ENCODE peak calls at places on chromosomes 12 and 14, in eight cellular contexts. H, N, D, L, C, J, X and W are unnamed samples.

GRCh38 chr12:74537126-74537706 is 419 bp upstream of the ATXN7L3B start:
- DNase-seq in H (peak), N (peak), D (no peak), L (peak), C (peak), J (peak), X (peak), W (peak)

GRCh38 chr12:27566159-27566558 is 42.2 kb downstream of the PPFIBP1 start:
- DNase-seq in H (no peak), N (no peak), D (no peak), L (no peak), C (no peak), J (no peak), X (no peak), W (no peak)

GRCh38 chr12:107660861-107661415 is 24.7 kb upstream of the PWP1 start:
- DNase-seq in H (no peak), N (no peak), D (no peak), L (no peak), C (no peak), J (no peak), X (no peak), W (no peak)

GRCh38 chr12:70366581-70367267 is 634 bp downstream of the KCNMB4 start:
- DNase-seq in H (peak), N (peak), D (no peak), L (no peak), C (no peak), J (peak), X (peak), W (peak)

GRCh38 chr12:50326636-50327284 is 43.4 kb upstream of the LIMA1 start:
- DNase-seq in H (no peak), N (no peak), D (no peak), L (peak), C (no peak), J (peak), X (peak), W (peak)

GRCh38 chr12:73529954-73530353 is 1007.7 kb upstream of the ATXN7L3B start:
- DNase-seq in H (no peak), N (no peak), D (no peak), L (no peak), C (no peak), J (no peak), X (no peak), W (no peak)

GRCh38 chr14:100287202-100287997 is 18.8 kb downstream of the SLC25A29 start:
- DNase-seq in H (no peak), N (no peak), D (no peak), L (no peak), C (no peak), J (no peak), X (no peak), W (no peak)

GRCh38 chr12:116026768-116027550 is 250.5 kb downstream of the MED13L start:
- DNase-seq in H (no peak), N (no peak), D (no peak), L (no peak), C (no peak), J (no peak), X (no peak), W (no peak)

GRCh38 chr14:96224480-96225096 is 19.9 kb downstream of the BDKRB2 start:
- DNase-seq in H (no peak), N (no peak), D (no peak), L (no peak), C (no peak), J (no peak), X (no peak), W (no peak)

GRCh38 chr14:105258846-105259245 is 10.5 kb downstream of the BTBD6 start:
- DNase-seq in H (no peak), N (no peak), D (no peak), L (no peak), C (no peak), J (peak), X (no peak), W (no peak)

GRCh38 chr12:52446346-52447045 is 5.5 kb downstream of the KRT6B start:
- DNase-seq in H (no peak), N (no peak), D (no peak), L (no peak), C (no peak), J (no peak), X (no peak), W (no peak)

GRCh38 chr12:125218952-125219351 is 153.7 kb downstream of the AACS start:
- DNase-seq in H (no peak), N (no peak), D (no peak), L (no peak), C (peak), J (no peak), X (no peak), W (no peak)

GRCh38 chr14:64337901-64338615 is 43.9 kb upstream of the ESR2 start:
- DNase-seq in H (no peak), N (peak), D (no peak), L (peak), C (peak), J (peak), X (peak), W (peak)

GRCh38 chr14:23168246-23168645 is 15.2 kb downstream of the SLC7A8 start:
- DNase-seq in H (no peak), N (no peak), D (no peak), L (no peak), C (no peak), J (no peak), X (no peak), W (no peak)

GRCh38 chr14:63470877-63471565 is 72.2 kb downstream of the PPP2R5E start:
- DNase-seq in H (peak), N (peak), D (no peak), L (peak), C (peak), J (no peak), X (peak), W (peak)

GRCh38 chr12:16037533-16037932 is 126.4 kb downstream of the DERA start:
- DNase-seq in H (no peak), N (no peak), D (no peak), L (no peak), C (no peak), J (no peak), X (no peak), W (no peak)

GRCh38 chr12:64687816-64688599 is 71.2 kb downstream of the GNS start:
- DNase-seq in H (no peak), N (no peak), D (no peak), L (no peak), C (peak), J (no peak), X (peak), W (peak)

GRCh38 chr12:52836042-52836466 is 1.9 kb upstream of the KRT79 start:
- DNase-seq in H (no peak), N (no peak), D (peak), L (peak), C (peak), J (peak), X (peak), W (peak)

GRCh38 chr12:5085896-5086295 is 42.2 kb downstream of the KCNA5 start:
- DNase-seq in H (no peak), N (no peak), D (no peak), L (peak), C (no peak), J (peak), X (peak), W (peak)

GRCh38 chr12:125137776-125138344 is 72.6 kb downstream of the AACS start:
- DNase-seq in H (no peak), N (no peak), D (no peak), L (no peak), C (no peak), J (no peak), X (no peak), W (no peak)

GRCh38 chr12:32240833-32241232 is 134.2 kb downstream of the BICD1 start:
- DNase-seq in H (no peak), N (no peak), D (no peak), L (peak), C (no peak), J (peak), X (peak), W (peak)

GRCh38 chr14:59275668-59276067 is 87.2 kb downstream of the DAAM1 start:
- DNase-seq in H (peak), N (peak), D (no peak), L (peak), C (peak), J (peak), X (peak), W (peak)

GRCh38 chr12:120066341-120066740 is 50.2 kb downstream of the RAB35 start:
- DNase-seq in H (no peak), N (no peak), D (no peak), L (peak), C (no peak), J (no peak), X (peak), W (no peak)